ENCODE peak calls at places on chromosomes 5 and 9, in ten cellular contexts. Z is NCI-H774; W is NCI-H187 treated with DMSO at 0.1 percent for 48 hours; E is right cardiac atrium; C is C1 segment of cervical spinal cord; Q is AG08395; J is glutamatergic neuron; O is activated T-helper 9 cell treated with anti-CD3 and anti-CD28 coated beads, Interleukin-2, amount 50 U/mL, for 16 hours; D is SW480; A is endodermal cell. X is an unnamed sample.

GRCh38 chr9:35618854-35619799 is 914 bp upstream of the CD72 start:
- DNase-seq in C (no peak), O (no peak), Z (no peak), A (no peak), W (no peak), Q (no peak), D (no peak), E (peak; percentile 48), J (no peak), X (no peak)

GRCh38 chr5:108345541-108346171 is 36.2 kb downstream of the FBXL17 start:
- DNase-seq in C (no peak), O (no peak), J (no peak), A (no peak), W (peak; percentile 28), Z (no peak), D (peak; percentile 75), Q (peak; percentile 22), E (no peak), X (no peak)

GRCh38 chr5:151084363-151084762 is 3.5 kb upstream of the TNIP1 start:
- DNase-seq in A (no peak), Z (no peak), D (no peak), W (no peak), C (no peak), E (no peak), Q (no peak), O (no peak), J (no peak), X (no peak)

GRCh38 chr5:106873558-106873957 is 797.2 kb downstream of the EFNA5 start:
- DNase-seq in W (no peak), D (peak; percentile 95), Z (no peak), J (no peak), C (no peak), Q (no peak), E (no peak), A (no peak), O (no peak), X (no peak)

GRCh38 chr9:5043381-5043780 is 58.3 kb downstream of the JAK2 start:
- DNase-seq in J (no peak), W (no peak), C (no peak), D (no peak), A (no peak), Q (no peak), Z (no peak), O (no peak), E (no peak), X (no peak)

GRCh38 chr5:30051976-30052375 is 1141.5 kb upstream of the CDH6 start:
- DNase-seq in Q (no peak), J (no peak), E (no peak), O (no peak), Z (no peak), C (no peak), A (no peak), D (no peak), W (no peak), X (no peak)

GRCh38 chr5:36156124-36156601 is 4.3 kb downstream of the SKP2 start:
- DNase-seq in C (no peak), Q (no peak), D (peak; percentile 2), J (peak; percentile 30), W (no peak), Z (no peak), O (no peak), E (no peak), A (peak; percentile 63), X (no peak)

GRCh38 chr5:154311362-154311761 is 120.8 kb downstream of the GALNT10 start:
- DNase-seq in A (no peak), J (no peak), D (no peak), E (no peak), W (no peak), Q (no peak), C (no peak), Z (no peak), O (peak; percentile 13), X (no peak)

GRCh38 chr5:133149333-133149732 is 97.5 kb downstream of the HSPA4 start:
- DNase-seq in D (no peak), C (no peak), Z (peak; percentile 50), W (no peak), Q (no peak), J (peak; percentile 30), E (no peak), A (no peak), O (no peak), X (no peak)

GRCh38 chr5:17785774-17786173 is 151.5 kb downstream of the TAF11L14 start:
- DNase-seq in O (no peak), J (no peak), W (no peak), Q (no peak), D (no peak), Z (no peak), A (peak; percentile 68), E (no peak), C (no peak), X (no peak)

GRCh38 chr9:131370638-131371037 is 23.2 kb upstream of the PRRC2B start:
- DNase-seq in W (no peak), J (no peak), Z (no peak), E (no peak), Q (no peak), O (no peak), D (no peak), A (no peak), C (no peak), X (no peak)

GRCh38 chr5:15715966-15716365 is 216.0 kb downstream of the FBXL7 start:
- DNase-seq in C (no peak), D (no peak), Q (no peak), A (no peak), E (no peak), W (no peak), J (no peak), Z (no peak), O (no peak), X (no peak)

GRCh38 chr9:89919171-89919681 is 314.4 kb downstream of the GADD45G start:
- DNase-seq in Q (no peak), J (peak; percentile 31), O (no peak), W (no peak), A (peak; percentile 91), C (no peak), E (peak; percentile 64), Z (peak; percentile 51), D (no peak), X (no peak)

GRCh38 chr5:150562832-150563231 is 54.9 kb downstream of the NDST1 start:
- DNase-seq in D (peak; percentile 59), W (no peak), E (no peak), Z (peak; percentile 0), J (no peak), C (no peak), Q (no peak), O (no peak), A (peak; percentile 74), X (no peak)

GRCh38 chr9:114157516-114158176 is 2.3 kb downstream of the COL27A1 start:
- DNase-seq in W (no peak), C (no peak), Q (no peak), Z (no peak), O (no peak), A (no peak), D (no peak), E (peak; percentile 24), J (no peak), X (no peak)

GRCh38 chr5:151107738-151108520 is 27.1 kb upstream of the TNIP1 start:
- DNase-seq in E (peak; percentile 84), Z (no peak), Q (peak; percentile 43), A (peak; percentile 60), J (no peak), C (peak; percentile 21), W (no peak), D (no peak), O (no peak), X (peak; percentile 20)